ENCODE peak calls at places on chromosomes 11 and 22, in seven cellular contexts. E, C, O, J, T, F and Y are unnamed samples.
A peak's percentile ranks its signal among the peaks of the same experiment; 100 is the strongest.

GRCh38 chr11:102666331-102666957 is 39.1 kb downstream of the MMP27 start:
- DNase-seq in E (peak; percentile 13), C (peak; percentile 19), O (no peak), J (no peak), T (peak; percentile 79), F (peak; percentile 46), Y (peak; percentile 63)

GRCh38 chr11:129598378-129598777 is 217.3 kb upstream of the TMEM45B start:
- DNase-seq in E (no peak), C (no peak), O (no peak), J (no peak), T (no peak), F (no peak), Y (no peak)

GRCh38 chr11:104582431-104582830 is 315.8 kb downstream of the CASP12 start:
- DNase-seq in E (no peak), C (no peak), O (no peak), J (no peak), T (no peak), F (no peak), Y (no peak)

GRCh38 chr11:121611242-121611641 is 158.5 kb upstream of the SORL1-AS1 start:
- DNase-seq in E (no peak), C (no peak), O (no peak), J (no peak), T (no peak), F (no peak), Y (no peak)

GRCh38 chr22:39471421-39472141 is 14.8 kb downstream of the MGAT3 start:
- DNase-seq in E (no peak), C (no peak), O (no peak), J (no peak), T (no peak), F (peak; percentile 23), Y (no peak)

GRCh38 chr11:126355926-126356897 is 726 bp downstream of the ST3GAL4 start:
- DNase-seq in E (no peak), C (no peak), O (no peak), J (no peak), T (peak; percentile 31), F (peak; percentile 55), Y (peak; percentile 68)

GRCh38 chr22:47739216-47739615 is 976.8 kb downstream of the TBC1D22A start:
- DNase-seq in E (no peak), C (no peak), O (peak; percentile 59), J (no peak), T (no peak), F (no peak), Y (no peak)

GRCh38 chr11:74417379-74417804 is 19.2 kb upstream of the PGM2L1 start:
- DNase-seq in E (no peak), C (no peak), O (no peak), J (no peak), T (peak; percentile 97), F (peak; percentile 37), Y (no peak)

GRCh38 chr22:50675553-50676199 is 3.1 kb downstream of the SHANK3 start:
- DNase-seq in E (no peak), C (no peak), O (no peak), J (no peak), T (no peak), F (no peak), Y (no peak)

GRCh38 chr22:33544707-33545106 is 375.6 kb downstream of the LARGE1 start:
- DNase-seq in E (no peak), C (no peak), O (no peak), J (no peak), T (no peak), F (no peak), Y (no peak)

GRCh38 chr11:2891291-2891690 is 5.7 kb upstream of the CDKN1C start:
- DNase-seq in E (no peak), C (no peak), O (no peak), J (no peak), T (no peak), F (no peak), Y (peak; percentile 27)

GRCh38 chr11:57513911-57514537 is 1.5 kb downstream of the SLC43A1 start:
- DNase-seq in E (no peak), C (peak; percentile 53), O (peak; percentile 91), J (no peak), T (peak; percentile 41), F (no peak), Y (no peak)

DNA sequence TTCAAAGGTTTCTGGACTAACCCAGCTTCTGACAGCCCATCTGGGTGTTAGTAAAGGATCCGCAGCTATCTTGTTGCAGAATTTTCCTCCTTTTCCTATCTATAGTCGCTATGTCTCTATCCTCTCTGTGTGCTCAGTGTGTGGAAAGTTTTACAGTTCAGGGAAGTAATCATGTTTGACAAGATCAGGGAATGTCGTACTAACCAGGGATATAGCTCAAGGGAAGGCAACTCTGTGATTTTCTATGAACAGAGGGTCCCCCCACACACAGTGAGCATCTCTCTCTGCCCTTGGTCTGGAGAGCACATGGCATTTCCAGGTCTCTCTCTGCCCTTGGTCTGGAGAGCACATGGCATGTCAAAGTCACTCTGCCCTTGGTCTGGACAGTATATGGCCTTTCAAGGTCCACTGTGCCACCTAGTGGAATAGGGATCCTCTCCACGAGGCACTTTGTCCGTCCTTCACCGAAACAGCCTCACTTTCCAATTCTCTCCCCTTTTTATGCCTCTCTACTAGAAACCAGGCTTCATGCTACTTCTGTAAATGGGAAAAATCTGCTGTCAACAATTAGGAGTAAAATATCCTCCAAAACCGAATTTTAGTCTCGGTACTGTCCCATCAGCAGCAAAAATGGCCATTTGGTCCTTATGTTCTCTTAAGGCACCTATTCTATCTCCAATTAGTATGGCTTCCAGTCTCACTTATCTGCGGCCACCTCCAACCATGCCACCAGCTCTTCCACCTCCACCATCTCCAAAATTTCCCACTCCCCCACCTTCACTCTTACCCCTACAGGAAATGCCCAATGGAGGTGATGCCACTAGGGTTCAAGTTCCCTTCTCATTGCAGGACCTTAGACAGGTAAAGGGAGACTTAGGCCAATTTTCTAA is 88.7 kb downstream of the IGLL5 start:
- DNase-seq in E (no peak), C (no peak), O (no peak), J (no peak), T (no peak), F (no peak), Y (no peak)
- TF ChIP-seq CTCF in E (no peak), C (no peak), O (no peak), J (no peak), T (no peak), F (peak; percentile 26), Y (no peak)

GRCh38 chr11:85663781-85664560 is 958 bp downstream of the CREBZF start:
- DNase-seq in E (peak; percentile 52), C (peak; percentile 81), O (peak; percentile 96), J (peak; percentile 58), T (peak; percentile 78), F (peak; percentile 41), Y (peak; percentile 57)
- TF ChIP-seq CTCF in E (peak; percentile 40), C (peak; percentile 46), O (no peak), J (peak; percentile 61), T (peak; percentile 63), F (peak; percentile 73), Y (peak; percentile 35)

GRCh38 chr22:43827336-43827735 is 15.2 kb upstream of the EFCAB6 start:
- DNase-seq in E (no peak), C (no peak), O (peak; percentile 12), J (no peak), T (no peak), F (no peak), Y (no peak)

GRCh38 chr22:43829448-43829821 is 17.3 kb upstream of the EFCAB6 start:
- DNase-seq in E (no peak), C (no peak), O (peak; percentile 87), J (no peak), T (no peak), F (no peak), Y (no peak)

GRCh38 chr22:43829904-43830851 is 18.1 kb upstream of the EFCAB6 start:
- DNase-seq in E (no peak), C (no peak), O (peak; percentile 96), J (peak; percentile 70), T (no peak), F (no peak), Y (no peak)

GRCh38 chr22:43827926-43828710 is 16.0 kb upstream of the EFCAB6 start:
- DNase-seq in E (no peak), C (no peak), O (peak; percentile 66), J (no peak), T (no peak), F (no peak), Y (no peak)

DNA sequence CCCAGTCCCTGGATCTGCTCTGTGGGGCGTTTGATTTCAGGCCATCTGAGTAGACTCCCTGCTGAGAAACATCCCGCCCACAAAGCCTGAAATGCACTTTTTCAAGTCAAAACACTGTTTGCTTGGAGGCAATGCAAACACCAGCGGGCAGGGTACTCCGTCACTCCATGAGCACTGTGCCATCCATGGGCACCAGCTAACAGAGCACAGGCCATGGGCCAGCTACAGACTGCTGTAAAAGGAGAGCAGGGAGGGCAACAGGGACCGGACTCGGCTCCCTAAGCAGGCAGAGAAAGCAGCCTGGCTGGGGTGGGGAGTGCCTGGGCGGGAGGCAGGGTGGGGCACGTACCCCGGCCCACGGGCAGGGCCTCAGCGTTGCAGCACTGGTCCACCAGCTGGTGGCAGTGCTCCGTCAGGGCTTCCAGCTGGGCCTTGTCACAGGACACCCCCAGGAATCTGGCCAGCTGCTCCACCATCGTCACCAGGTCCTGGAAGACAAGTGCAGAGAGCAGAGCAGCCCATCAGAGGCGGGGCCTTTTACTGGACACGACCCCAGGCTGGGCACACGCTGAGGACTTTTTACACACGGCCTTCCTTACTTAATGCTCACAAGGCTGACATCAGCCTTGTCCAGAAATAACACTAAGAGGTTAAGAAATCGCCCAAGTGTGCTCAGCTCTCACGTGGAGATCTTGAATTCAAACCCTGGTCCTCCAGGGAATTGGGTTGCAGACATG is 16.8 kb upstream of the EFCAB6 start:
- DNase-seq in E (no peak), C (no peak), O (peak; percentile 97), J (peak; percentile 65), T (no peak), F (no peak), Y (no peak)
- TF ChIP-seq CTCF in E (no peak), C (no peak), O (no peak), J (no peak), T (no peak), F (peak; percentile 41), Y (no peak)

GRCh38 chr11:18633256-18634139 is 644 bp downstream of the SPTY2D1 start:
- DNase-seq in E (no peak), C (peak; percentile 16), O (peak; percentile 39), J (no peak), T (no peak), F (peak; percentile 23), Y (no peak)

GRCh38 chr11:18632841-18633240 is 1.3 kb downstream of the SPTY2D1 start:
- DNase-seq in E (no peak), C (no peak), O (no peak), J (no peak), T (peak; percentile 28), F (no peak), Y (no peak)

GRCh38 chr11:18634140-18635032 is at the start of gene SPTY2D1:
- DNase-seq in E (peak; percentile 96), C (peak; percentile 94), O (peak; percentile 100), J (peak; percentile 98), T (peak; percentile 98), F (peak; percentile 99), Y (peak; percentile 99)
- TF ChIP-seq CTCF in E (no peak), C (no peak), O (no peak), J (peak; percentile 8), T (no peak), F (no peak), Y (no peak)

DNA sequence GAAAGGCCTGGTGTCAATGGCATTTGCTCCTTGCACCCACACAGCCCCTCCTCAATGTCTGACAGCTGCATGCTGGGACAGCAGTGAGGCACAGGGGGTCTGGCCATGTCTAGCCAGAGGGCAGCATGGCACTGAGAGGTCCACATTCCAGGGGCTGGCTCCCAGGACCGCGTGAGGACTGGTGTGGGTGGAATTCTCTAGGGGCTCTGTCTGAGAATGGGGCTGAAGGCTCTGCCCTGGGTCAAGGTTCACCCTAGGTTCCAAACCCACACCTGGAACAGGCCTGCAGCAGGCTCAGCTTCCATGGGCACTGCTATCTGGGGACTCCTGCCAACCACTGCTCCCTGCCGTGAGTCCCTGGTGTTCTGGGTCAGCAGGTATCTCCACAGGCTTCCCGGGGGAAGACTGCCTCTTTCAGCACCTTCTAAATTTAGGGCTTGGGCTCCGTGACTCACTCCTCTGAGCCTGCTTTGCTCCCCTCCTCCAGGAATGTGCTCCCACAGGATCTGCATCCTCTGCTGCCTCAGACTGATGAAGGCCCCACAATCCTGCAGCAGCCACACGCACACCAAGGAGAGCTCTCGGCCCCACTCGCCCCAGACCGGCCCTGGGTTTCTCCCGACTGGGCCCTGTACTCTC is 4.2 kb downstream of the STARD10 start:
- DNase-seq in E (no peak), C (no peak), O (no peak), J (no peak), T (peak; percentile 75), F (peak; percentile 47), Y (peak; percentile 24)
- TF ChIP-seq CTCF in E (no peak), C (no peak), O (no peak), J (no peak), T (no peak), F (no peak), Y (no peak)